ENCODE peak calls at places on chromosomes 3 and 15, in four cellular contexts. E is AG09319, V is OCI-LY7, U is breast epithelium. S is an unnamed sample.
A peak's percentile ranks its signal among the peaks of the same experiment; 100 is the strongest.

GRCh38 chr15:85692873-85693272 is 101.9 kb downstream of the KLHL25 start:
- DNase-seq in E (no peak), V (peak; percentile 20), U (no peak), S (no peak)

GRCh38 chr15:99104788-99105515 is at the start of gene SYNM:
- DNase-seq in E (no peak), V (peak; percentile 38), U (peak; percentile 81), S (peak; percentile 92)

GRCh38 chr3:158789592-158789991 is 12.3 kb upstream of the MFSD1 start:
- DNase-seq in E (no peak), V (peak; percentile 13), U (no peak), S (no peak)

GRCh38 chr15:100438570-100438969 is 90.2 kb downstream of the CERS3 start:
- DNase-seq in E (no peak), V (peak; percentile 8), U (no peak), S (no peak)

GRCh38 chr3:190174471-190174870 is 53.8 kb upstream of the P3H2 start:
- DNase-seq in E (no peak), V (no peak), U (no peak), S (no peak)

GRCh38 chr15:42111924-42112323 is 17.6 kb upstream of the PLA2G4D start:
- DNase-seq in E (no peak), V (no peak), U (no peak), S (no peak)

GRCh38 chr15:74179101-74179841 is 5.8 kb downstream of the ISLR start:
- DNase-seq in E (peak; percentile 93), V (no peak), U (peak; percentile 58), S (no peak)

GRCh38 chr3:64846009-64846408 is 158.2 kb upstream of the ADAMTS9 start:
- DNase-seq in E (no peak), V (no peak), U (no peak), S (no peak)

GRCh38 chr15:79965836-79966630 is 5.0 kb downstream of the BCL2A1 start:
- DNase-seq in E (no peak), V (no peak), U (no peak), S (no peak)

GRCh38 chr3:12908859-12909258 is 67.5 kb upstream of the RPL32 start:
- DNase-seq in E (no peak), V (no peak), U (no peak), S (no peak)

GRCh38 chr3:170724599-170724998 is 138.7 kb upstream of the SLC7A14 start:
- DNase-seq in E (no peak), V (no peak), U (no peak), S (no peak)

GRCh38 chr15:36605626-36606263 is 26.3 kb downstream of the CDIN1 start:
- DNase-seq in E (no peak), V (no peak), U (no peak), S (no peak)

GRCh38 chr15:63601026-63601726 is 4.0 kb downstream of the FBXL22 start:
- DNase-seq in E (no peak), V (no peak), U (no peak), S (peak; percentile 60)
- TF ChIP-seq CTCF in E (no peak), V (no peak), U (no peak), S (no peak)

GRCh38 chr3:142808103-142808917 is 80.6 kb downstream of the PCOLCE2 start:
- DNase-seq in E (peak; percentile 16), V (no peak), U (no peak), S (no peak)
- TF ChIP-seq CTCF in E (no peak), V (no peak), U (no peak), S (no peak)

GRCh38 chr3:46078712-46079400 is 51.6 kb upstream of the XCR1 start:
- DNase-seq in E (peak; percentile 87), V (peak; percentile 92), U (peak; percentile 81), S (peak; percentile 65)

GRCh38 chr3:46080124-46080991 is 53.1 kb upstream of the XCR1 start:
- DNase-seq in E (no peak), V (no peak), U (no peak), S (no peak)

GRCh38 chr3:46071222-46071621 is 43.9 kb upstream of the XCR1 start:
- DNase-seq in E (no peak), V (no peak), U (no peak), S (no peak)

GRCh38 chr3:46075816-46076215 is 48.5 kb upstream of the XCR1 start:
- DNase-seq in E (no peak), V (no peak), U (no peak), S (no peak)

GRCh38 chr3:46076606-46077005 is 49.3 kb upstream of the XCR1 start:
- DNase-seq in E (no peak), V (no peak), U (no peak), S (no peak)
- TF ChIP-seq CTCF in E (peak; percentile 37), V (no peak), U (no peak), S (no peak)

DNA sequence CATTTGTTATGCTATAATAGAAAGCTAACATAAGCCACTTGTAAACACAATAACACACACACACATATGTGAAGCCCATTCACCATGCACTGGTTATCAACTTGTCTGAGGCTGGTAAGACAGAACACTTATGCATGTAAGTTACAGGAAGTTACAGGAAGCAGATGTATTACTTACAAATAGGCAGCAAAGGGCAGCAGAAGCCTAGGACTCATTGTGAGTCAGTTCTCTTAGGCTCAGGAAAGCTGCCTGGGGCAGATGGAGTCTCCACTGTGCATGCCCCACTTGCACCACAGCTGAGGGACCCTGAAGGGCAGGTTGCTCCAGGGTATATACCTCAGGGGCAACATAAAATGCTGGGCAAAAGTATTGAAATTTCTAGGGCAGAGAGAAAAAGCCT is 748.8 kb upstream of the CCDC54 start:
- DNase-seq in E (no peak), V (peak; percentile 4), U (no peak), S (no peak)
- TF ChIP-seq CTCF in E (peak; percentile 11), V (no peak), U (no peak), S (no peak)

GRCh38 chr3:147256739-147257138 is 149.6 kb downstream of the ZIC4 start:
- DNase-seq in E (no peak), V (no peak), U (no peak), S (no peak)

GRCh38 chr3:147257972-147258371 is 148.4 kb downstream of the ZIC4 start:
- DNase-seq in E (no peak), V (no peak), U (no peak), S (no peak)
- TF ChIP-seq CTCF in E (no peak), V (no peak), U (no peak), S (no peak)

GRCh38 chr3:49498239-49498638 is 28.2 kb downstream of the DAG1 start:
- DNase-seq in E (no peak), V (no peak), U (no peak), S (no peak)
- TF ChIP-seq CTCF in E (no peak), V (no peak), U (no peak), S (no peak)

DNA sequence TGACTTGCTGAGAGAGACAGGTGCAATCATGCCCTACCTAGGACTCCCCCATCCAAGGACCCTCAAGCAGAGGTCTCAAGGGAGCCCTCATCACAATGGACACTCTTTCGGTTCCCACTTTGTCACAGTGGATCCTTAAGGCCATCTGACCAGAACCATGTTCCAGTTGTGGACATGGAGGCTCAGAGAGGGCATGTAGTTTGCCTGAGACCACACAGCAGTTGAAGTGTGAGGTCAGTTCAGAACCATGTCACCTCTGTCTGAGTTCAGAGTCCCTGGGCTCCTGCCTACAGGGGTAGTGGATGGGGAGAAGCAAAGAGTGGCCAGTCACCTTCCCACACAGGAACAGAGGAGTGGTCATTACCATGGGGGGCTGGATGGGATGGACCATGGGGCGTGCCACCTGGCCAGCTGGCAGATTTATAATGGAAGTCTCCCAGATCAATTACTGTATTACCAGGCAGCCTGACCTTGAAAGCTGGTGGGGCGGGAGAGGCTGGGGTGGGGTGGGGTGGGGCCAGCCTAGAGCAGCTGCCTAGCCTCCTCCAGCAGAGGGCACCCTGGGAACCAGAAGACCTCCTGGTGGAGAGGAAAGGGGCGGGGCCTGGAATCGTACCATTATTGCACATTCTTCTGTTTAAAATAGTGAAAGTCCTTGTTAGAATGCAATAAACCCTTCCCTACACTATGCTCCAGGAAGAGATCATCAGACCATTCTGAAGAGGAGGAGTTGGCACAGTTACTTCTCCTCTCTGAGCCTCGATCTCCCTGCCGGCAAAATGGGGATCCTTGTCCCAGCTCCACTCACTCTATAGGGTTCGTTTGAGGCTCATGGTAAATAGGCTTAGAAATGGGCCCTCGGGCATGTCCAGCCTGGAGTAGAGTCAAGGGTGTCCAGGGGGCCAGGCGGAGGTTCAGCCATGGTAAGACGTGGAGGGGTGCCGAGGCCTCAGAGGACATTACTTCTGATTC is 26.9 kb upstream of the LINGO1 start:
- DNase-seq in E (peak; percentile 4), V (peak; percentile 71), U (no peak), S (peak; percentile 83)
- TF ChIP-seq CTCF in E (peak; percentile 25), V (peak; percentile 69), U (no peak), S (no peak)

GRCh38 chr15:72382146-72382545 is 6.3 kb upstream of the HEXA start:
- DNase-seq in E (no peak), V (peak; percentile 14), U (no peak), S (no peak)
- TF ChIP-seq CTCF in E (peak; percentile 3), V (peak; percentile 45), U (peak; percentile 26), S (no peak)

GRCh38 chr3:102673271-102674115 is 238.7 kb downstream of the ZPLD1 start:
- DNase-seq in E (peak; percentile 0), V (peak; percentile 57), U (peak; percentile 62), S (peak; percentile 35)

GRCh38 chr3:102676424-102676823 is 241.6 kb downstream of the ZPLD1 start:
- DNase-seq in E (no peak), V (no peak), U (no peak), S (no peak)

GRCh38 chr3:102674284-102674683 is 239.5 kb downstream of the ZPLD1 start:
- DNase-seq in E (no peak), V (no peak), U (no peak), S (no peak)

GRCh38 chr3:102668247-102668646 is 233.4 kb downstream of the ZPLD1 start:
- DNase-seq in E (no peak), V (no peak), U (no peak), S (no peak)

GRCh38 chr3:102671005-102671404 is 236.2 kb downstream of the ZPLD1 start:
- DNase-seq in E (no peak), V (no peak), U (no peak), S (no peak)
- TF ChIP-seq CTCF in E (no peak), V (no peak), U (no peak), S (no peak)

S was measured in GM13976.